ENCODE peak calls at places on chromosomes 4 and X, in seven cellular contexts. One of them, this sample, is unnamed.

GRCh38 chrX:41025926-41026325 is 59.3 kb upstream of the USP9X start:
- DNase-seq in endothelial cell of umbilical vein: no peak
- DNase-seq in progenitor cell of endocrine pancreas: no peak
- DNase-seq in BE2C: no peak
- DNase-seq in right lobe of liver: no peak
- DNase-seq in neural progenitor cell: peak; percentile 70
- DNase-seq in fibroblast of pulmonary artery: peak; percentile 42
- DNase-seq in this sample: no peak

GRCh38 chr4:133668061-133668851 is 519.2 kb downstream of the PCDH10 start:
- DNase-seq in endothelial cell of umbilical vein: no peak
- DNase-seq in progenitor cell of endocrine pancreas: no peak
- DNase-seq in BE2C: no peak
- DNase-seq in right lobe of liver: no peak
- DNase-seq in neural progenitor cell: peak; percentile 62
- DNase-seq in fibroblast of pulmonary artery: no peak
- DNase-seq in this sample: no peak

GRCh38 chr4:4405358-4405962 is 18.6 kb downstream of the NSG1 start:
- DNase-seq in endothelial cell of umbilical vein: no peak
- DNase-seq in progenitor cell of endocrine pancreas: no peak
- DNase-seq in BE2C: no peak
- DNase-seq in right lobe of liver: no peak
- DNase-seq in neural progenitor cell: no peak
- DNase-seq in fibroblast of pulmonary artery: no peak
- DNase-seq in this sample: no peak

GRCh38 chr4:97587912-97588311 is 555.4 kb downstream of the STPG2 start:
- DNase-seq in endothelial cell of umbilical vein: no peak
- DNase-seq in progenitor cell of endocrine pancreas: no peak
- DNase-seq in BE2C: no peak
- DNase-seq in right lobe of liver: no peak
- DNase-seq in neural progenitor cell: no peak
- DNase-seq in fibroblast of pulmonary artery: no peak
- DNase-seq in this sample: peak; percentile 25

GRCh38 chrX:39910651-39911050 is 187.1 kb downstream of the BCOR start:
- DNase-seq in endothelial cell of umbilical vein: no peak
- DNase-seq in progenitor cell of endocrine pancreas: no peak
- DNase-seq in BE2C: no peak
- DNase-seq in right lobe of liver: no peak
- DNase-seq in neural progenitor cell: no peak
- DNase-seq in fibroblast of pulmonary artery: no peak
- DNase-seq in this sample: no peak

GRCh38 chr4:78057135-78057599 is at the start of gene FRAS1:
- DNase-seq in endothelial cell of umbilical vein: peak; percentile 36
- DNase-seq in progenitor cell of endocrine pancreas: peak; percentile 55
- DNase-seq in BE2C: peak; percentile 82
- DNase-seq in right lobe of liver: peak; percentile 57
- DNase-seq in neural progenitor cell: peak; percentile 87
- DNase-seq in fibroblast of pulmonary artery: peak; percentile 24
- DNase-seq in this sample: no peak

GRCh38 chrX:155263854-155264628 is at the start of gene RAB39B:
- DNase-seq in endothelial cell of umbilical vein: peak; percentile 9
- DNase-seq in progenitor cell of endocrine pancreas: peak; percentile 12
- DNase-seq in BE2C: peak; percentile 69
- DNase-seq in right lobe of liver: peak; percentile 53
- DNase-seq in neural progenitor cell: peak; percentile 75
- DNase-seq in fibroblast of pulmonary artery: peak; percentile 56
- DNase-seq in this sample: peak; percentile 69

GRCh38 chr4:11624370-11624769 is 195.7 kb upstream of the HS3ST1 start:
- DNase-seq in endothelial cell of umbilical vein: no peak
- DNase-seq in progenitor cell of endocrine pancreas: no peak
- DNase-seq in BE2C: no peak
- DNase-seq in right lobe of liver: no peak
- DNase-seq in neural progenitor cell: no peak
- DNase-seq in fibroblast of pulmonary artery: no peak
- DNase-seq in this sample: no peak

GRCh38 chr4:2091990-2092652 is 33.0 kb downstream of the NAT8L start:
- DNase-seq in endothelial cell of umbilical vein: no peak
- DNase-seq in progenitor cell of endocrine pancreas: no peak
- DNase-seq in BE2C: no peak
- DNase-seq in right lobe of liver: no peak
- DNase-seq in neural progenitor cell: no peak
- DNase-seq in fibroblast of pulmonary artery: no peak
- DNase-seq in this sample: peak; percentile 45

GRCh38 chrX:154727418-154728323 is 23.2 kb downstream of the GAB3 start:
- DNase-seq in endothelial cell of umbilical vein: peak; percentile 86
- DNase-seq in progenitor cell of endocrine pancreas: no peak
- DNase-seq in BE2C: no peak
- DNase-seq in right lobe of liver: peak; percentile 65
- DNase-seq in neural progenitor cell: no peak
- DNase-seq in fibroblast of pulmonary artery: peak; percentile 79
- DNase-seq in this sample: peak; percentile 38

GRCh38 chr4:7823416-7823824 is 116.2 kb downstream of the AFAP1 start:
- DNase-seq in endothelial cell of umbilical vein: peak; percentile 66
- DNase-seq in progenitor cell of endocrine pancreas: no peak
- DNase-seq in BE2C: peak; percentile 78
- DNase-seq in right lobe of liver: no peak
- DNase-seq in neural progenitor cell: no peak
- DNase-seq in fibroblast of pulmonary artery: peak; percentile 83
- DNase-seq in this sample: no peak

GRCh38 chr4:109078724-109079123 is 223.7 kb downstream of the COL25A1 start:
- DNase-seq in endothelial cell of umbilical vein: peak; percentile 48
- DNase-seq in progenitor cell of endocrine pancreas: no peak
- DNase-seq in BE2C: no peak
- DNase-seq in right lobe of liver: no peak
- DNase-seq in neural progenitor cell: no peak
- DNase-seq in fibroblast of pulmonary artery: peak; percentile 69
- DNase-seq in this sample: no peak

GRCh38 chrX:4263005-4263404 is 549.6 kb upstream of the PRKX start:
- DNase-seq in endothelial cell of umbilical vein: no peak
- DNase-seq in progenitor cell of endocrine pancreas: no peak
- DNase-seq in BE2C: no peak
- DNase-seq in right lobe of liver: no peak
- DNase-seq in neural progenitor cell: peak; percentile 20
- DNase-seq in fibroblast of pulmonary artery: no peak
- DNase-seq in this sample: no peak

GRCh38 chrX:88604433-88605221 is 142.4 kb upstream of the CPXCR1 start:
- DNase-seq in endothelial cell of umbilical vein: peak; percentile 66
- DNase-seq in progenitor cell of endocrine pancreas: peak; percentile 10
- DNase-seq in BE2C: no peak
- DNase-seq in right lobe of liver: peak; percentile 57
- DNase-seq in neural progenitor cell: no peak
- DNase-seq in fibroblast of pulmonary artery: peak; percentile 37
- DNase-seq in this sample: no peak

GRCh38 chr4:96698891-96699290 is 859.0 kb downstream of the PDHA2 start:
- DNase-seq in endothelial cell of umbilical vein: no peak
- DNase-seq in progenitor cell of endocrine pancreas: no peak
- DNase-seq in BE2C: peak; percentile 9
- DNase-seq in right lobe of liver: no peak
- DNase-seq in neural progenitor cell: peak; percentile 23
- DNase-seq in fibroblast of pulmonary artery: no peak
- DNase-seq in this sample: no peak

GRCh38 chr4:175109933-175110332 is 191.8 kb downstream of the ADAM29 start:
- DNase-seq in endothelial cell of umbilical vein: no peak
- DNase-seq in progenitor cell of endocrine pancreas: no peak
- DNase-seq in BE2C: peak; percentile 18
- DNase-seq in right lobe of liver: no peak
- DNase-seq in neural progenitor cell: no peak
- DNase-seq in fibroblast of pulmonary artery: no peak
- DNase-seq in this sample: no peak

GRCh38 chrX:7706032-7706431 is 136.9 kb upstream of the VCX start:
- DNase-seq in endothelial cell of umbilical vein: no peak
- DNase-seq in progenitor cell of endocrine pancreas: no peak
- DNase-seq in BE2C: no peak
- DNase-seq in right lobe of liver: no peak
- DNase-seq in neural progenitor cell: no peak
- DNase-seq in fibroblast of pulmonary artery: no peak
- DNase-seq in this sample: no peak

GRCh38 chrX:27336466-27337091 is 126.6 kb downstream of the PPP4R3C start:
- DNase-seq in endothelial cell of umbilical vein: peak; percentile 16
- DNase-seq in progenitor cell of endocrine pancreas: no peak
- DNase-seq in BE2C: peak; percentile 33
- DNase-seq in right lobe of liver: no peak
- DNase-seq in neural progenitor cell: peak; percentile 40
- DNase-seq in fibroblast of pulmonary artery: peak; percentile 31
- DNase-seq in this sample: no peak

GRCh38 chr4:168713193-168713592 is 216.3 kb downstream of the PALLD start:
- DNase-seq in endothelial cell of umbilical vein: no peak
- DNase-seq in progenitor cell of endocrine pancreas: no peak
- DNase-seq in BE2C: no peak
- DNase-seq in right lobe of liver: no peak
- DNase-seq in neural progenitor cell: no peak
- DNase-seq in fibroblast of pulmonary artery: no peak
- DNase-seq in this sample: no peak

GRCh38 chr4:147408189-147408588 is 72.7 kb upstream of the EDNRA start:
- DNase-seq in endothelial cell of umbilical vein: no peak
- DNase-seq in progenitor cell of endocrine pancreas: no peak
- DNase-seq in BE2C: no peak
- DNase-seq in right lobe of liver: no peak
- DNase-seq in neural progenitor cell: no peak
- DNase-seq in fibroblast of pulmonary artery: no peak
- DNase-seq in this sample: no peak

GRCh38 chr4:147409350-147409749 is 71.5 kb upstream of the EDNRA start:
- DNase-seq in endothelial cell of umbilical vein: no peak
- DNase-seq in progenitor cell of endocrine pancreas: no peak
- DNase-seq in BE2C: no peak
- DNase-seq in right lobe of liver: no peak
- DNase-seq in neural progenitor cell: no peak
- DNase-seq in fibroblast of pulmonary artery: peak; percentile 70
- DNase-seq in this sample: no peak

GRCh38 chr4:147407261-147408045 is 73.4 kb upstream of the EDNRA start:
- DNase-seq in endothelial cell of umbilical vein: no peak
- DNase-seq in progenitor cell of endocrine pancreas: no peak
- DNase-seq in BE2C: no peak
- DNase-seq in right lobe of liver: no peak
- DNase-seq in neural progenitor cell: peak; percentile 12
- DNase-seq in fibroblast of pulmonary artery: no peak
- DNase-seq in this sample: no peak
- TF ChIP-seq CTCF in endothelial cell of umbilical vein: peak; percentile 27
- TF ChIP-seq CTCF in progenitor cell of endocrine pancreas: peak; percentile 33
- TF ChIP-seq CTCF in BE2C: peak; percentile 64
- TF ChIP-seq CTCF in right lobe of liver: peak; percentile 5
- TF ChIP-seq CTCF in neural progenitor cell: peak; percentile 67
- TF ChIP-seq CTCF in fibroblast of pulmonary artery: peak; percentile 28
- TF ChIP-seq CTCF in this sample: peak; percentile 27

GRCh38 chr4:182555997-182556418 is 312.8 kb downstream of the TENM3 start:
- DNase-seq in endothelial cell of umbilical vein: no peak
- DNase-seq in progenitor cell of endocrine pancreas: no peak
- DNase-seq in BE2C: peak; percentile 39
- DNase-seq in right lobe of liver: no peak
- DNase-seq in neural progenitor cell: peak; percentile 75
- DNase-seq in fibroblast of pulmonary artery: peak; percentile 84
- DNase-seq in this sample: no peak
- TF ChIP-seq CTCF in endothelial cell of umbilical vein: no peak
- TF ChIP-seq CTCF in progenitor cell of endocrine pancreas: no peak
- TF ChIP-seq CTCF in BE2C: no peak
- TF ChIP-seq CTCF in right lobe of liver: no peak
- TF ChIP-seq CTCF in neural progenitor cell: no peak
- TF ChIP-seq CTCF in fibroblast of pulmonary artery: no peak
- TF ChIP-seq CTCF in this sample: no peak

GRCh38 chr4:71537551-71538065 is 198.8 kb downstream of the SLC4A4 start:
- DNase-seq in endothelial cell of umbilical vein: no peak
- DNase-seq in progenitor cell of endocrine pancreas: no peak
- DNase-seq in BE2C: no peak
- DNase-seq in right lobe of liver: no peak
- DNase-seq in neural progenitor cell: no peak
- DNase-seq in fibroblast of pulmonary artery: no peak
- DNase-seq in this sample: no peak

GRCh38 chr4:71541541-71541940 is 202.7 kb downstream of the SLC4A4 start:
- DNase-seq in endothelial cell of umbilical vein: no peak
- DNase-seq in progenitor cell of endocrine pancreas: no peak
- DNase-seq in BE2C: no peak
- DNase-seq in right lobe of liver: no peak
- DNase-seq in neural progenitor cell: no peak
- DNase-seq in fibroblast of pulmonary artery: no peak
- DNase-seq in this sample: no peak

GRCh38 chr4:71545168-71545567 is 206.3 kb downstream of the SLC4A4 start:
- DNase-seq in endothelial cell of umbilical vein: no peak
- DNase-seq in progenitor cell of endocrine pancreas: no peak
- DNase-seq in BE2C: no peak
- DNase-seq in right lobe of liver: no peak
- DNase-seq in neural progenitor cell: no peak
- DNase-seq in fibroblast of pulmonary artery: peak; percentile 7
- DNase-seq in this sample: no peak

GRCh38 chr4:71538528-71538927 is 199.7 kb downstream of the SLC4A4 start:
- DNase-seq in endothelial cell of umbilical vein: no peak
- DNase-seq in progenitor cell of endocrine pancreas: no peak
- DNase-seq in BE2C: no peak
- DNase-seq in right lobe of liver: no peak
- DNase-seq in neural progenitor cell: no peak
- DNase-seq in fibroblast of pulmonary artery: no peak
- DNase-seq in this sample: no peak

DNA sequence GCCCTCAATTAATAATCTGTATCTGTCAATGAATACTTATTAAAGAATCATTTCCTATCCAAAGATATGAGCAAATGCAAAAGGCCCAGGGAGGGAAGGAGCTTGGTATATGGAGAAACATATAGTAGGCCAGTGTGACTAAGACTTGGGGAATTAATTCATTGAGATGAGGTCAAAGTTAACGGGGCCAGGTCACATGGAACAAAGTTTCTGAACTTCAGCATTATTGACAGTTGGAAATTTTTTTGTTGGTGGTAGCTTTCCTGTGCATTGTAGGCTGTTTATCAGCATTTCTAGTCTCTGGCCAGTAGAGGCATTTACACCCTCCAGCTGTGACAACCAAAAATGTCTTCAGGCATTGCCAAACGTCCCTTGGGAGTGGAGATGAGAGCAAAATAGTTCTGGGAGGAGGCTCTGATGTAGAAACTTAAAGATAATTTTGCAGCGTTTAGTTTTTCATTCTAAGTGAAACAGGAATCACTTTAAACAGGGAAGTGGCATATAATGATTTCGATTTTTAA is 202.0 kb downstream of the SLC4A4 start:
- DNase-seq in endothelial cell of umbilical vein: no peak
- DNase-seq in progenitor cell of endocrine pancreas: no peak
- DNase-seq in BE2C: no peak
- DNase-seq in right lobe of liver: no peak
- DNase-seq in neural progenitor cell: no peak
- DNase-seq in fibroblast of pulmonary artery: peak; percentile 13
- DNase-seq in this sample: no peak
- TF ChIP-seq CTCF in endothelial cell of umbilical vein: no peak
- TF ChIP-seq CTCF in progenitor cell of endocrine pancreas: no peak
- TF ChIP-seq CTCF in BE2C: no peak
- TF ChIP-seq CTCF in right lobe of liver: no peak
- TF ChIP-seq CTCF in neural progenitor cell: peak; percentile 32
- TF ChIP-seq CTCF in fibroblast of pulmonary artery: peak; percentile 3
- TF ChIP-seq CTCF in this sample: no peak

GRCh38 chrX:47628980-47629379 is 750 bp downstream of the CFP start:
- DNase-seq in endothelial cell of umbilical vein: no peak
- DNase-seq in progenitor cell of endocrine pancreas: no peak
- DNase-seq in BE2C: no peak
- DNase-seq in right lobe of liver: no peak
- DNase-seq in neural progenitor cell: no peak
- DNase-seq in fibroblast of pulmonary artery: no peak
- DNase-seq in this sample: no peak
- TF ChIP-seq CTCF in endothelial cell of umbilical vein: peak; percentile 3
- TF ChIP-seq CTCF in progenitor cell of endocrine pancreas: no peak
- TF ChIP-seq CTCF in BE2C: peak; percentile 13
- TF ChIP-seq CTCF in right lobe of liver: no peak
- TF ChIP-seq CTCF in neural progenitor cell: no peak
- TF ChIP-seq CTCF in fibroblast of pulmonary artery: peak; percentile 17
- TF ChIP-seq CTCF in this sample: no peak